ENCODE peak calls at places on chromosome 16, in four cellular contexts. X, V, R and E are unnamed samples.

GRCh38 chr16:24701521-24701951 is 27.9 kb upstream of the TNRC6A start:
- DNase-seq in X (no peak), R (no peak), V (peak), E (peak)

GRCh38 chr16:51845586-51845985 is 694.5 kb upstream of the SALL1 start:
- DNase-seq in R (no peak), X (no peak), V (no peak), E (no peak)

GRCh38 chr16:73082608-73083007 is 34.7 kb upstream of the ZFHX3 start:
- DNase-seq in V (peak), R (peak), X (no peak), E (peak)

GRCh38 chr16:70691223-70692129 is 5.6 kb upstream of the MTSS2 start:
- DNase-seq in R (no peak), X (no peak), V (peak), E (peak)

GRCh38 chr16:72872966-72873365 is 175.0 kb downstream of the ZFHX3 start:
- DNase-seq in R (no peak), X (no peak), V (no peak), E (no peak)

GRCh38 chr16:84628226-84628731 is 10.4 kb upstream of the COTL1 start:
- DNase-seq in V (no peak), X (no peak), R (no peak), E (no peak)

GRCh38 chr16:12833939-12834338 is 30.3 kb upstream of the CPPED1 start:
- DNase-seq in X (no peak), R (no peak), V (no peak), E (peak)

GRCh38 chr16:85586360-85587145 is 26.6 kb upstream of the GSE1 start:
- DNase-seq in R (no peak), X (peak), V (peak), E (no peak)

GRCh38 chr16:20385844-20386832 is 18.4 kb downstream of the PDILT start:
- DNase-seq in R (peak), X (peak), V (peak), E (peak)

GRCh38 chr16:27318399-27319256 is 4.9 kb downstream of the IL4R start:
- DNase-seq in X (no peak), R (peak), V (peak), E (peak)

GRCh38 chr16:5468488-5468887 is 370.9 kb upstream of the EEF2KMT start:
- DNase-seq in R (no peak), V (no peak), X (no peak), E (no peak)

GRCh38 chr16:27405546-27406451 is 3.8 kb downstream of the IL21R start:
- DNase-seq in V (peak), R (no peak), X (no peak), E (no peak)

GRCh38 chr16:29674188-29674587 is 4.8 kb upstream of the QPRT start:
- DNase-seq in X (peak), V (peak), R (peak), E (peak)

GRCh38 chr16:84228321-84228838 is 11.4 kb downstream of the KCNG4 start:
- DNase-seq in V (peak), R (peak), X (peak), E (peak)

GRCh38 chr16:4660454-4661007 is 32.8 kb upstream of the NUDT16L1 start:
- DNase-seq in X (peak), V (peak), R (no peak), E (peak)

GRCh38 chr16:72210571-72210970 is 38.6 kb upstream of the PMFBP1 start:
- DNase-seq in V (no peak), R (peak), X (no peak), E (no peak)

GRCh38 chr16:11359370-11359769 is 14.1 kb downstream of the RMI2 start:
- DNase-seq in X (no peak), V (peak), R (no peak), E (no peak)

GRCh38 chr16:47311738-47312505 is 148.9 kb downstream of the ITFG1 start:
- DNase-seq in X (no peak), V (peak), R (no peak), E (no peak)

GRCh38 chr16:89007371-89008249 is 30.6 kb upstream of the CBFA2T3 start:
- DNase-seq in X (no peak), R (no peak), V (no peak), E (no peak)

GRCh38 chr16:81514568-81515258 is 70.1 kb downstream of the CMIP start:
- DNase-seq in V (no peak), X (no peak), R (no peak), E (no peak)

GRCh38 chr16:84881702-84882521 is 62.1 kb downstream of the CRISPLD2 start:
- DNase-seq in X (no peak), V (peak), R (no peak), E (no peak)

GRCh38 chr16:49602201-49603041 is 228.8 kb downstream of the C16orf78 start:
- DNase-seq in V (no peak), X (peak), R (no peak), E (no peak)

GRCh38 chr16:61500851-61501250 is 535.4 kb downstream of the CDH8 start:
- DNase-seq in V (no peak), X (no peak), R (no peak), E (no peak)

GRCh38 chr16:3282103-3282746 is 1.1 kb upstream of the ZNF263 start:
- DNase-seq in X (no peak), R (peak), V (peak), E (no peak)

GRCh38 chr16:3281222-3281621 is 2.1 kb upstream of the ZNF263 start:
- DNase-seq in V (no peak), R (no peak), X (peak), E (no peak)

GRCh38 chr16:3283525-3284447 is 495 bp downstream of the ZNF263 start:
- DNase-seq in V (no peak), R (peak), X (no peak), E (peak)

GRCh38 chr16:3285131-3285530 is 1.8 kb downstream of the ZNF263 start:
- DNase-seq in X (no peak), V (no peak), R (no peak), E (no peak)

GRCh38 chr16:3282747-3283524 is at the start of gene ZNF263:
- DNase-seq in R (peak), X (peak), V (peak), E (peak)
- TF ChIP-seq POLR2A in R (peak), X (no peak), V (peak), E (peak)

GRCh38 chr16:67170948-67171649 is 761 bp downstream of the NOL3 start:
- DNase-seq in R (no peak), X (no peak), V (peak), E (no peak)

GRCh38 chr16:67169642-67170167 is 633 bp upstream of the NOL3 start:
- DNase-seq in V (no peak), R (peak), X (peak), E (peak)

GRCh38 chr16:67169011-67169451 is 1.3 kb upstream of the NOL3 start:
- DNase-seq in R (no peak), V (no peak), X (no peak), E (no peak)

GRCh38 chr16:67167588-67167987 is 2.8 kb upstream of the NOL3 start:
- DNase-seq in X (no peak), R (no peak), V (no peak), E (no peak)

GRCh38 chr16:67170168-67170947 is at the start of gene NOL3:
- DNase-seq in R (peak), V (peak), X (peak), E (peak)
- TF ChIP-seq POLR2A in R (peak), V (peak), X (no peak), E (peak)

GRCh38 chr16:14186007-14186953 is 115.2 kb downstream of the MRTFB start:
- DNase-seq in X (no peak), R (no peak), V (peak), E (no peak)
- TF ChIP-seq POLR2A in X (no peak), R (no peak), V (no peak), E (no peak)

GRCh38 chr16:15739449-15739848 is 89.4 kb downstream of the NDE1 start:
- DNase-seq in R (no peak), X (no peak), V (no peak), E (no peak)
- TF ChIP-seq POLR2A in R (no peak), X (no peak), V (no peak), E (no peak)

DNA sequence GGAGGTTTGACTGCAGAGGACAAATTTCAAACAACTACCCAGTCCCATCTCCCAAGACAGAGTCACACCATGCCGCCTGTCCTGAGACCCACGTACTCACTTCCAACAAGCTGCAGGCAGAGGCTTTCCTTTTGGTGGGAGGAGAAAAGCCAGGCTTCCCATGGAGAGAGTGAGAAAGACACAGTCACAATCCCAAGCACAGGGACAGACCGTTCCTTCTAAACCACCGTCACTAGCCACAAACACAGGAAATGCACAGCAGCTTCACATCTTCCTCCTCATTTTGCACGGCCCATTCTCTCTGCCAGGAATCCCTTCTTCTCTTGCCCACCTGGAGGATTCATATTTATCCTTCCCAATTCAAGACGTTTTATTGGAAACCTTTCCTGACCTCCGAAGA is 87.8 kb downstream of the XYLT1 start:
- DNase-seq in R (no peak), V (no peak), X (peak), E (no peak)
- TF ChIP-seq POLR2A in R (no peak), V (no peak), X (no peak), E (no peak)

DNA sequence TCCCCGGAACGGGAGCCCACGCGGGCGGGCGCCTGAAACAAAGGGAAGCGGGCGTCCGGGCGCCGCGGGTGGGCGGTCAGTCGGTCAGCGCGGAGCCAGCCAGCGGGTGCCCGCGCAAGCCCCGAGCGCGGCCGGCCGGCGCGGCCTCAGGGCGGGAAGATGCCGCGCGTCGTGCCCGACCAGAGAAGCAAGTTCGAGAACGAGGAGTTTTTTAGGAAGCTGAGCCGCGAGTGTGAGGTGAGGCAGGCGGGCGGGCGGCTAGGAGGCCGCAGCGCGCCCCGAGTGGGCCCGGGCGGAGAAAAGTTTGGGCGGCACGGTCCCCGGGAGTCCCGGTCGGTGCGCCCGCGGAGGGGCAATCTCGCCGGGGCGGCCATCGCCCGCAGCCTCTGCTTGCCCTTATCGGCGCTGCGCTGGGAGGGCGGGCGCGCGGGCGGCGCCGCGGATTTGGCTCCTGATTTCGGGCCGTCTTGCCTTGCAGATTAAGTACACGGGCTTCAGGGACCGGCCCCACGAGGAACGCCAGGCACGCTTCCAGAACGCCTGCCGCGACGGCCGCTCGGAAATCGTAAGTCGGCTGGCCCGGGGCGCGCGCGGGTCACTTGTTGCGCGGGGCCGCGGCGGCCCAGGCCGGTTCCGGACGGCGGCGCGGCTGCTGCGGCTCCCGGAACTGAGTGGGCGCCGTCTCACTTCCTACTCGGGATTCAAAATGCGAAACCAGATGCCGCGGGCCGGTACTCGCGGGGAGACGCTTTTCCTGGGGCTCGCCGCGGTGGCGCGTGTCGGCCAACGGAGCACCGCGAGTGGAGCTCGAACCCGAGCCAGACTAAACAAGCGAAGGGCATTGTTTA is 524 bp downstream of the CBFB start:
- DNase-seq in R (peak), V (peak), X (peak), E (peak)
- TF ChIP-seq POLR2A in R (peak), V (peak), X (no peak), E (no peak)

GRCh38 chr16:31488630-31489564 is 6.0 kb downstream of the SLC5A2 start:
- DNase-seq in V (no peak), R (no peak), X (no peak), E (no peak)
- TF ChIP-seq POLR2A in V (no peak), R (no peak), X (no peak), E (no peak)

GRCh38 chr16:57159447-57159846 is 26.4 kb downstream of the PSME3IP1 start:
- DNase-seq in R (no peak), V (no peak), X (no peak), E (no peak)

GRCh38 chr16:57153841-57154240 is 32.0 kb downstream of the PSME3IP1 start:
- DNase-seq in R (no peak), V (no peak), X (no peak), E (no peak)

GRCh38 chr16:57152096-57153093 is 33.4 kb downstream of the PSME3IP1 start:
- DNase-seq in X (peak), V (no peak), R (peak), E (no peak)

GRCh38 chr16:57156351-57156703 is 29.5 kb downstream of the PSME3IP1 start:
- DNase-seq in R (no peak), V (no peak), X (no peak), E (no peak)

GRCh38 chr16:57155702-57156350 is 30.0 kb downstream of the PSME3IP1 start:
- DNase-seq in V (no peak), R (no peak), X (no peak), E (no peak)
- TF ChIP-seq POLR2A in V (no peak), R (no peak), X (no peak), E (no peak)

GRCh38 chr16:53434436-53435065 is at the start of gene RBL2:
- DNase-seq in R (peak), X (peak), V (peak), E (peak)
- TF ChIP-seq POLR2A in R (peak), X (no peak), V (peak), E (peak)

GRCh38 chr16:1324286-1324826 is 9.1 kb upstream of the BAIAP3 start:
- DNase-seq in X (no peak), V (no peak), R (no peak), E (no peak)

GRCh38 chr16:1325261-1325660 is 8.2 kb upstream of the BAIAP3 start:
- DNase-seq in X (no peak), R (no peak), V (no peak), E (no peak)

GRCh38 chr16:1326946-1327618 is 6.4 kb upstream of the BAIAP3 start:
- DNase-seq in R (no peak), X (no peak), V (no peak), E (no peak)

GRCh38 chr16:1326380-1326779 is 7.1 kb upstream of the BAIAP3 start:
- DNase-seq in X (no peak), R (no peak), V (no peak), E (no peak)

DNA sequence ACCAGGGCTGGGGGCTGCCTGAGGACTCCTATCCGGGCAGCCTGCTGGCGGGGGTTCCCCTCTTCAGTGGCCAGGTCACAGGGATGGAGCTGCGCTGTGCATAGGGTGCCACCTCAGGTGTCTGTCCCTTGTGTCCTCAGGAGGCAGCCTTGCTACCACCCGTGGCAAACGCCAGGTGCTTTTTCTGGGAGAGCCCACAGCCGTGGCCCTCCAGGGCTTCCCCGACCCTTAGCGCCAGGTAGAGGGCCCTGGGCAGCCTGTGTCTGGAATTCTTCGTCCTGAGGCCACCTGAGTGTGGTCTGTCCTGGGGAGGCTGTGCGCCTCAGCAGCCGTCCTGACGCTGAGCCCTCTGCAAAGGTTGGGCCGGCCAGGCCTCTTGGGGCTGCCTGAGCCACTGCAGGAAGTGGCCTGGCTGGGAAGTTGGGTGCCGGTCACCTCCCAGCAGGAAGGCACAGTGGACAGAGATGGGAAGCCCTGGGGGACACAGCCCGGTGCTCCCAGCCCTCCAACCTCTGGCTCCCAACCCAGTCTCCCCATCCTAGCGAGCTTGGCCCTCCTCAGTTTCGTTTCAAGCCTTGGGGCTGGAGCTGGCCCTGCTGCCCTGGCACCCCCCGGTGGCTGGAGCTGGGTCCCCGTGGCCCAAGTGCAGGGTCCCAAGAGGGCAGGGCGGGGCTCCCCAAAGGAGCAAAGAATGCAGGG is 7.6 kb upstream of the BAIAP3 start:
- DNase-seq in X (no peak), V (no peak), R (no peak), E (no peak)
- TF ChIP-seq POLR2A in X (no peak), V (no peak), R (no peak), E (no peak)